ENCODE peak calls at places on chromosomes 3 and 15, in nine cellular contexts. N, I, V, K, O, W, S, T and R are unnamed samples.

GRCh38 chr15:41607033-41607432 is 48.0 kb downstream of the TYRO3 start:
- DNase-seq in N (peak), I (no peak), V (no peak), K (no peak), O (no peak), W (peak), S (no peak), T (no peak), R (peak)

GRCh38 chr3:57331078-57331477 is 38.6 kb upstream of the ASB14 start:
- DNase-seq in N (no peak), I (no peak), V (peak), K (no peak), O (no peak), W (no peak), S (peak), T (no peak), R (no peak)

GRCh38 chr15:66751579-66751978 is 49.5 kb downstream of the SMAD6 start:
- DNase-seq in N (no peak), I (no peak), V (no peak), K (no peak), O (no peak), W (no peak), S (peak), T (no peak), R (peak)

GRCh38 chr15:64048766-64049165 is 2.5 kb upstream of the DAPK2 start:
- DNase-seq in N (no peak), I (no peak), V (no peak), K (no peak), O (no peak), W (no peak), S (no peak), T (no peak), R (no peak)

GRCh38 chr3:15405448-15406050 is 21.8 kb downstream of the METTL6 start:
- DNase-seq in N (peak), I (no peak), V (peak), K (no peak), O (no peak), W (peak), S (peak), T (no peak), R (peak)

GRCh38 chr3:112802338-112802737 is 44.3 kb downstream of the CD200R1L start:
- DNase-seq in N (no peak), I (no peak), V (no peak), K (no peak), O (no peak), W (no peak), S (no peak), T (no peak), R (no peak)

GRCh38 chr3:155553800-155554199 is 191.1 kb downstream of the PLCH1 start:
- DNase-seq in N (peak), I (no peak), V (no peak), K (no peak), O (no peak), W (peak), S (no peak), T (no peak), R (no peak)

GRCh38 chr15:68347392-68347791 is 69.8 kb downstream of the FEM1B start:
- DNase-seq in N (peak), I (no peak), V (no peak), K (no peak), O (no peak), W (no peak), S (no peak), T (no peak), R (no peak)

GRCh38 chr3:134460965-134461364 is 24.8 kb downstream of the ANAPC13 start:
- DNase-seq in N (peak), I (no peak), V (no peak), K (no peak), O (no peak), W (peak), S (no peak), T (no peak), R (peak)

GRCh38 chr3:4825572-4826236 is 153.5 kb upstream of the BHLHE40 start:
- DNase-seq in N (no peak), I (no peak), V (no peak), K (no peak), O (peak), W (peak), S (no peak), T (no peak), R (no peak)

GRCh38 chr15:91891788-91892187 is 38.3 kb downstream of the SLCO3A1 start:
- DNase-seq in N (no peak), I (no peak), V (no peak), K (no peak), O (no peak), W (no peak), S (peak), T (no peak), R (no peak)

GRCh38 chr15:61621865-61622264 is 392.8 kb upstream of the RORA start:
- DNase-seq in N (no peak), I (no peak), V (no peak), K (no peak), O (no peak), W (no peak), S (no peak), T (no peak), R (no peak)